ENCODE peak calls at places on chromosome 15, in ten cellular contexts. F, A, P, T, Y, S, R, Z, H and D are unnamed samples.

GRCh38 chr15:48282186-48282585 is 49.0 kb upstream of the DUT start:
- DNase-seq in R (no peak), P (no peak), T (no peak), S (no peak), Z (no peak), A (peak; percentile 20), F (no peak), H (no peak), Y (no peak), D (no peak)

GRCh38 chr15:35301088-35301487 is 216.0 kb upstream of the NANOGP8 start:
- DNase-seq in F (no peak), T (no peak), Y (no peak), Z (no peak), P (no peak), A (no peak), S (no peak), H (no peak), R (no peak), D (no peak)

GRCh38 chr15:57565326-57565725 is 26.4 kb upstream of the MYZAP start:
- DNase-seq in A (peak; percentile 7), P (peak; percentile 49), H (no peak), F (no peak), Y (no peak), Z (no peak), S (no peak), T (no peak), R (no peak), D (no peak)

GRCh38 chr15:67177750-67178149 is 76.7 kb downstream of the AAGAB start:
- DNase-seq in S (no peak), A (peak; percentile 83), T (no peak), P (peak; percentile 50), Z (no peak), Y (no peak), F (no peak), R (no peak), H (no peak), D (no peak)

GRCh38 chr15:33098082-33099058 is 96.1 kb downstream of the FMN1 start:
- DNase-seq in H (no peak), T (no peak), F (no peak), Y (no peak), Z (no peak), P (peak; percentile 65), R (no peak), A (peak; percentile 91), S (no peak), D (no peak)

GRCh38 chr15:45129651-45130129 is at the start of the genes DUOX1 and DUOXA1:
- DNase-seq in S (no peak), A (no peak), Y (no peak), Z (no peak), R (no peak), H (no peak), F (no peak), P (no peak), T (no peak), D (no peak)

GRCh38 chr15:83657549-83657948 is 3.6 kb downstream of the ADAMTSL3 start:
- DNase-seq in Y (no peak), Z (no peak), S (no peak), T (no peak), F (no peak), H (no peak), A (no peak), P (peak; percentile 22), R (no peak), D (no peak)

GRCh38 chr15:91849180-91849579 is 4.3 kb upstream of the SLCO3A1 start:
- DNase-seq in P (no peak), S (no peak), Y (no peak), Z (no peak), H (no peak), A (no peak), T (no peak), R (no peak), F (no peak), D (no peak)

GRCh38 chr15:100521907-100522306 is 6.8 kb downstream of the CERS3 start:
- DNase-seq in H (no peak), R (no peak), S (peak; percentile 45), Y (no peak), F (no peak), Z (no peak), T (no peak), A (no peak), P (no peak), D (no peak)

GRCh38 chr15:70474682-70475438 is 288.5 kb downstream of the UACA start:
- DNase-seq in H (peak; percentile 81), A (peak; percentile 96), R (peak; percentile 90), Z (no peak), S (no peak), F (no peak), P (peak; percentile 88), T (no peak), Y (peak; percentile 56), D (peak; percentile 59)

GRCh38 chr15:58433597-58434333 is 2.0 kb downstream of the LIPC start:
- DNase-seq in R (no peak), P (no peak), Y (no peak), F (no peak), A (no peak), H (no peak), S (no peak), T (no peak), Z (no peak), D (no peak)

DNA sequence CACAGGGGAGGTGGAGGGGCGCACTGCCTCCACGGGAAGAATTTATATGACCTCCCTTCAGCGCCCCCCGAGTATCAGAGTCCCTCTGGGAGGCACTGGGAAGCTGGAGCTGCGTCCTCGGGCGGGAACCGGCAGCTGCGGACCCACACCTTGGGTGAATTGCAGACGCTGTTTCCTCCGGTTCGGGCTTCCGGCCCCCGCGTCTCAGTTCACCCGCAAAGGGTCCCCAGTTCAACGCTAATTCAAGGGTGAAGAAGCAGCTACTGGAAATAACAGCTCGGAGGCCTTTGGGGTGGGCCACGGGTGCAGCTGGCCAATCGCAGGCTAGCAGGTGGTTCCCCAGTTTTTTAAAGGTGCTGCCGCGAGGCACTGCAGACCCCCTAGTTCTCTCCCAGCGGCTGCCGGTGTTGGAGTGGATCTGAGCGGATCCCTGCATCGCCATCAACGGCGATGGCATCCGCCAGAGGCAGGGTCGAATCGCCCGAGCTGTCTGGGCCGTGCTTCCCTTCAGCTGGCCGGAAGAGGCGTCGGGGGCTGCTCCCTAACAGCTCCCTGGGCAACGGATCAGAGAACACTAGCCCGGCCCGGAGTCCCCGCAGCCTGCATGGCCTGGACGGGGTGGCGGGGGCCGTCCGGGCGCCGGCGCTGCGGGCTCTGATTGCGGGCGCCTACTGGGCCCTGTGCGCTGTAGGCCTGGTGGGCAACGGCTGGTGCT is 19.4 kb upstream of the ADAMTS7 start:
- DNase-seq in A (no peak), Z (no peak), F (no peak), T (no peak), S (no peak), Y (no peak), P (no peak), R (no peak), H (no peak), D (no peak)
- TF ChIP-seq POLR2A in A (no peak), Z (no peak), F (no peak), T (no peak), S (no peak), Y (no peak), P (no peak), R (no peak), H (no peak), D (no peak)

GRCh38 chr15:41289953-41290352 is 42.4 kb downstream of the OIP5 start:
- DNase-seq in Z (no peak), R (no peak), T (no peak), A (no peak), Y (no peak), S (no peak), P (no peak), F (no peak), H (no peak), D (no peak)
- TF ChIP-seq POLR2A in Z (no peak), R (no peak), T (no peak), A (no peak), Y (no peak), S (no peak), P (no peak), F (no peak), H (no peak), D (no peak)

GRCh38 chr15:72272997-72273352 is 621 bp upstream of the PARP6 start:
- DNase-seq in T (no peak), P (no peak), H (no peak), S (no peak), R (no peak), F (no peak), Z (no peak), A (no peak), Y (no peak), D (no peak)
- TF ChIP-seq POLR2A in T (no peak), P (no peak), H (no peak), S (no peak), R (no peak), F (no peak), Z (no peak), A (no peak), Y (no peak), D (no peak)

GRCh38 chr15:52785672-52786406 is 4.3 kb downstream of the ONECUT1 start:
- DNase-seq in P (no peak), Y (peak; percentile 78), Z (no peak), F (no peak), S (no peak), T (no peak), A (no peak), R (no peak), H (no peak), D (no peak)

GRCh38 chr15:52784799-52785671 is 5.1 kb downstream of the ONECUT1 start:
- DNase-seq in H (no peak), P (no peak), T (no peak), Z (no peak), R (no peak), F (no peak), Y (peak; percentile 94), S (no peak), A (no peak), D (no peak)

GRCh38 chr15:52783191-52783829 is 6.8 kb downstream of the ONECUT1 start:
- DNase-seq in Z (no peak), Y (peak; percentile 81), T (no peak), P (no peak), A (no peak), R (no peak), F (no peak), H (no peak), S (no peak), D (no peak)

GRCh38 chr15:52782514-52782913 is 7.6 kb downstream of the ONECUT1 start:
- DNase-seq in Z (no peak), P (no peak), R (no peak), Y (no peak), T (no peak), H (no peak), A (no peak), S (no peak), F (no peak), D (no peak)

DNA sequence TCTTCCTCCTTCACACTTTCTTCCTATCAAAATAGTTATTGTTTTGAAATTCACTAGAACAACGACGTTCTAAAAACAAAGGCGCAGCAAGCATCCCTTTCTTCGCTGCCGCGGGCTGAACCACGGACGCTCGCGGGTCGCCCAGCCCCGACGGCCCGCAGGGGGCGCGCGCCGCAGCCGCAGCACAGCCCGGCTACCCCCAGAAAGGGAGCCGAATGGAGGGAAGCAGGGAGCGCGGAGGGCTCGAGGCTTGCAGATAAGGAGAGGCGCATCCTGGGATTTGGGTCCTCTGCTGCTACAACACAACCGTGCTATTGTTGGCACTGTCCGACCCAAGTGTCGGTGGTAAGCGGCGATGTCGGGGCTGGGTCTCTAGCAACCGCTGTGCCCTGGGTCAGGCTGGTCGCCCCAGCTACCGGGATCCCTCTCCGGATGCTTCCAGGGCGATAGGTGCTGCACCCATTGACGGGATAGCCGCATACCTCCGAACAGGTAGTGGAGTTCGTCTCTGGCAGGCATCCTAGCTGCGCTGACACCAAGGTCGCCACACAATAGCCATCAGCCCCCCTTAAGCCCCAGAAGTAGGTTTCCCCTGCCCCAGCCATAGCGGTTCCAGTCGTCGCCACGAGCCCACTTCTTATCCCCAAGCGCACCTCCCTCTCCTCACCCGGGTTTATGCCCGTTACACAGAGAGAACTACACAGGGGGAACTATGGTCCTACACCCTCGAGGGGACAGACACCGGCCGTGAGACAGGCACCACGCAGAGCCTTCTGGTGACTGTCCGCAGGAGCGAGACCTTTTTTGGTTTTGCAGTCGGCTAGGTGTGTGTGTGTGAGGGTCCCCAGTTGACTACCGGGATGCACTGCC is 6.0 kb downstream of the ONECUT1 start:
- DNase-seq in Z (no peak), A (no peak), R (peak; percentile 56), T (no peak), F (no peak), Y (peak; percentile 65), P (no peak), H (no peak), S (no peak), D (no peak)
- TF ChIP-seq POLR2A in Z (no peak), A (no peak), R (no peak), T (no peak), F (no peak), Y (no peak), P (no peak), H (no peak), S (no peak), D (no peak)